ENCODE peak calls at places on chromosome 21, in nine cellular contexts. A is breast epithelium; M is heart right ventricle; Y is IMR-90; V is cardiac muscle cell; L is RWPE2; D is CD8-positive, alpha-beta memory T cell; N is mammary epithelial cell; S is left lung. W is an unnamed sample.

GRCh38 chr21:36584980-36585940 is 105.3 kb upstream of the CLDN14 start:
- DNase-seq in A (no peak), M (no peak), Y (no peak), V (no peak), L (no peak), D (no peak), N (no peak), S (no peak), W (no peak)

GRCh38 chr21:44880762-44881585 is 7.5 kb upstream of the PTTG1IP start:
- DNase-seq in A (no peak), M (no peak), Y (peak; percentile 71), V (peak; percentile 80), L (no peak), D (no peak), N (peak; percentile 75), S (no peak), W (peak; percentile 84)

GRCh38 chr21:21183092-21183491 is 184.9 kb downstream of the NCAM2 start:
- DNase-seq in A (no peak), M (no peak), Y (peak; percentile 17), V (no peak), L (no peak), D (no peak), N (no peak), S (no peak), W (no peak)

GRCh38 chr21:39105341-39105765 is 77.9 kb downstream of the PSMG1 start:
- DNase-seq in A (no peak), M (no peak), Y (peak; percentile 26), V (no peak), L (no peak), D (no peak), N (no peak), S (no peak), W (no peak)

GRCh38 chr21:38503588-38503987 is 5.3 kb upstream of the ERG start:
- DNase-seq in A (no peak), M (no peak), Y (peak; percentile 3), V (peak; percentile 66), L (no peak), D (no peak), N (peak; percentile 52), S (no peak), W (peak; percentile 92)

GRCh38 chr21:21188513-21189188 is 190.4 kb downstream of the NCAM2 start:
- DNase-seq in A (no peak), M (no peak), Y (no peak), V (peak; percentile 21), L (no peak), D (no peak), N (no peak), S (no peak), W (no peak)

GRCh38 chr21:32459972-32460371 is 47.5 kb downstream of the EVA1C start:
- DNase-seq in A (no peak), M (no peak), Y (peak; percentile 26), V (peak; percentile 63), L (no peak), D (no peak), N (no peak), S (no peak), W (no peak)

GRCh38 chr21:21103692-21104091 is 105.5 kb downstream of the NCAM2 start:
- DNase-seq in A (no peak), M (no peak), Y (no peak), V (no peak), L (no peak), D (no peak), N (no peak), S (no peak), W (no peak)

GRCh38 chr21:20783611-20784010 is 214.6 kb upstream of the NCAM2 start:
- DNase-seq in A (no peak), M (no peak), Y (no peak), V (peak; percentile 27), L (no peak), D (no peak), N (no peak), S (no peak), W (no peak)

GRCh38 chr21:15730484-15731242 is 881 bp downstream of the USP25 start:
- DNase-seq in A (no peak), M (no peak), Y (no peak), V (no peak), L (no peak), D (no peak), N (peak; percentile 19), S (no peak), W (no peak)

GRCh38 chr21:23438081-23438480 is 2169.2 kb downstream of the MRPL39 start:
- DNase-seq in A (no peak), M (no peak), Y (no peak), V (no peak), L (no peak), D (no peak), N (no peak), S (no peak), W (no peak)

GRCh38 chr21:38256599-38257302 is at the start of gene KCNJ15:
- DNase-seq in A (no peak), M (no peak), Y (no peak), V (no peak), L (no peak), D (no peak), N (peak; percentile 62), S (no peak), W (no peak)

GRCh38 chr21:15422761-15423160 is 307.0 kb upstream of the USP25 start:
- DNase-seq in A (no peak), M (no peak), Y (peak; percentile 2), V (peak; percentile 90), L (no peak), D (no peak), N (peak; percentile 99), S (no peak), W (no peak)

GRCh38 chr21:32499249-32500055 is 85.9 kb downstream of the TCP10L start:
- DNase-seq in A (no peak), M (no peak), Y (peak; percentile 62), V (peak; percentile 66), L (no peak), D (no peak), N (no peak), S (no peak), W (peak; percentile 82)

GRCh38 chr21:17492415-17493168 is 20.3 kb upstream of the CXADR start:
- DNase-seq in A (no peak), M (no peak), Y (no peak), V (peak; percentile 6), L (no peak), D (no peak), N (peak; percentile 85), S (no peak), W (no peak)

DNA sequence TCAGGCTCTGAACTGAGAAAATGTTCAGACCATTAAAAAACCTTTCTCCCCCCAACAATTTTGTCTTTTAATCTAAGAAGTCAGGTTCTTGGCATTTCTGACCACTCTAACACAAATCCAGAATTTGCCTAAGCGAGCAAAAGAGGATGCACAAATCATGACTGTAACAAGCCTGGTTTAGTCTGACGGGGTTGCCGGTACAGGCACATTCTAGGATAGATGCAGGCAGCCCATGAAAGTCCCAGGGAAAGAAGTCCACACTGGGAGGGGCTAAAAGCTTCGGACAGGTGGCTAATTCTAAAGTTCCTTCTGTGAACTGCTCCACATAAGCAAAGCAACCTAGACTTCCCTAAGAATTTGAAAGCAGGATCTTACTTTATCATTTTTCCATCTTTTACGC is 48.0 kb upstream of the KCNE1 start:
- DNase-seq in A (no peak), M (no peak), Y (no peak), V (no peak), L (no peak), D (no peak), N (peak; percentile 15), S (no peak), W (no peak)
- H3K27me3 ChIP-seq in A (no peaks in the 10 kb centered on the region), M (no peaks in the 10 kb centered on the region), Y (no peaks in the 10 kb centered on the region), V (no peaks in the 10 kb centered on the region), L (no peaks in the 10 kb centered on the region), D (no peaks in the 10 kb centered on the region), N (no peaks in the 10 kb centered on the region), S (no peaks in the 10 kb centered on the region), W (no peaks in the 10 kb centered on the region)

DNA sequence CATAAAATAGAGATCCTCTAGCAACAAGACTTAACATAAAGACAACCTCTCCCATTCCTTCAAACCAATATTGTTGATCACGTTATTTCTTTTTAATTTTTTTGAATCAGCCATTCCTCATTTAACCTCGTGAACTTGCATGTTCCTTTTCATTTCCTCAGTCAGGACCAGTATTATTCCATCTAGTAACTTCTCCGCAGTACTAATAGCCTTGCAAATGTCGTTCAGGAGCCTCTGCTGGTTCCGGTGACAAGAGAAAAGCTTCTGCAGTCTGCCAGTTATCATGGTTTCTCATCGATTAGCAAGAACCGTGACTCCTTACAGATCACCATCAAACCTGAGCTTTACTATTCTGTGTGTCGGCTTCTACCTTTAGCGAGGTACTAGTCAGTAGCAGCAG is 3.0 kb downstream of the APP start:
- DNase-seq in A (no peak), M (no peak), Y (no peak), V (no peak), L (no peak), D (no peak), N (no peak), S (no peak), W (no peak)
- H3K4me3 ChIP-seq in A (peak overlapping the region; percentile 98), M (peak overlapping the region; percentile 0), Y (no peak overlapping the region), V (peak overlapping the region; percentile 2), L (peak overlapping the region; percentile 83), D (no peak overlapping the region), N (peak overlapping the region; percentile 81), S (no peak overlapping the region), W (no peak overlapping the region)

DNA sequence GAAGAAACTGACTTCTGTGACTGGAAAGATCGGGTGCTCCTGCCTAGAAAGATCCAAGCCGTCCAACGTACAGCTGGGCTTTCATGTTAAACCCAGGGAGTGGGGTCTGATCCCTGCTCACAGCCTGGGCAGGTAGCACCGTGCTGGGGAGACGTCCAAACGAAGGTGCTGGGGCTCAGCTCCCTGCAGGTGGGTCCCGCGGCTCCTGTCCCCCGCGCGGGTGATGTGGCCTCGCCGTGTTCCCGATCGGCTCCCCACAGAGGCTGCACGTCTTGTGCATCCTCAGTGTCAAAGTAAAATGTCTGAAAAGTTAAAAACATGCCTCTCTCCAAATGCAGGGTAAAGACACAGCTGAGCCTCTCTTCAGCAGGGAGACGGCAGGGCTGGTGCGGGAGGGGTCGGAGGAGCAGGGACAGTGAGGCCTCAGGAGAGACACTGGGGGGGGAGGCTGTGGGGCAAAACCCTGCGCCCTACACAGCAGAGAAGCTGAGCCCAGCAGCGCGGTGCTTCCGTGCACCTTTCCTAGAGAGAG is 40.1 kb upstream of the COL6A2 start:
- DNase-seq in A (no peak), M (no peak), Y (no peak), V (no peak), L (no peak), D (no peak), N (no peak), S (peak; percentile 49), W (peak; percentile 34)
- H3K4me1 ChIP-seq in A (no peaks in the 10 kb centered on the region), M (peaks cover 46% of the 10 kb centered on the region), Y (peaks cover 45% of the 10 kb centered on the region), V (peaks cover 9% of the 10 kb centered on the region), L (peaks cover 9% of the 10 kb centered on the region), D (peaks cover 13% of the 10 kb centered on the region), N (peaks cover 24% of the 10 kb centered on the region), S (peaks cover 3% of the 10 kb centered on the region), W (peaks cover 64% of the 10 kb centered on the region)

GRCh38 chr21:43005635-43006034 is 31.3 kb downstream of the PKNOX1 start:
- DNase-seq in A (no peak), M (no peak), Y (no peak), V (no peak), L (no peak), D (no peak), N (no peak), S (no peak), W (no peak)

GRCh38 chr21:43006874-43007208 is 32.5 kb downstream of the PKNOX1 start:
- DNase-seq in A (no peak), M (no peak), Y (no peak), V (no peak), L (no peak), D (no peak), N (no peak), S (no peak), W (no peak)

GRCh38 chr21:43001316-43001715 is 27.0 kb downstream of the PKNOX1 start:
- DNase-seq in A (no peak), M (no peak), Y (no peak), V (no peak), L (no peak), D (no peak), N (no peak), S (no peak), W (no peak)

GRCh38 chr21:43004926-43005325 is 30.6 kb downstream of the PKNOX1 start:
- DNase-seq in A (no peak), M (no peak), Y (no peak), V (no peak), L (no peak), D (no peak), N (no peak), S (no peak), W (no peak)
- H3K27me3 ChIP-seq in A (no peaks in the 10 kb centered on the region), M (no peaks in the 10 kb centered on the region), Y (no peaks in the 10 kb centered on the region), V (no peaks in the 10 kb centered on the region), L (no peaks in the 10 kb centered on the region), D (no peaks in the 10 kb centered on the region), N (no peaks in the 10 kb centered on the region), S (no peaks in the 10 kb centered on the region), W (no peaks in the 10 kb centered on the region)